ENCODE peak calls at places on chromosomes 12 and 14, in nine cellular contexts. K is CD8-positive, alpha-beta T cell; L is neural progenitor cell; W is SK-N-SH; N is IMR-90; C is cardiac muscle cell; F is GM23248; Y is lower lobe of right lung; D is body of pancreas. E is an unnamed sample. For H3K4me1, the result is how much of the 10 kb centered on the place peaks cover.

GRCh38 chr14:39176263-39177167 is 1.5 kb downstream of the PNN start:
- DNase-seq in K (no peak), L (no peak), W (no peak), N (no peak), C (no peak), F (no peak), Y (no peak), D (no peak), E (no peak)

GRCh38 chr12:51442324-51442723 is 17.7 kb downstream of the SLC4A8 start:
- DNase-seq in K (no peak), L (no peak), W (no peak), N (peak), C (peak), F (peak), Y (no peak), D (no peak), E (no peak)

GRCh38 chr14:97603201-97603600 is 806.0 kb downstream of the VRK1 start:
- DNase-seq in K (peak), L (no peak), W (no peak), N (no peak), C (no peak), F (no peak), Y (no peak), D (no peak), E (no peak)

GRCh38 chr14:61300209-61300608 is 19.1 kb upstream of the TMEM30B start:
- DNase-seq in K (no peak), L (no peak), W (no peak), N (no peak), C (no peak), F (no peak), Y (no peak), D (no peak), E (no peak)

GRCh38 chr14:46488374-46488773 is 163.2 kb downstream of the RPL10L start:
- DNase-seq in K (no peak), L (no peak), W (no peak), N (no peak), C (no peak), F (no peak), Y (no peak), D (no peak), E (no peak)

GRCh38 chr14:98919431-98919830 is 352.6 kb downstream of the BCL11B start:
- DNase-seq in K (no peak), L (no peak), W (no peak), N (no peak), C (no peak), F (no peak), Y (no peak), D (no peak), E (no peak)

GRCh38 chr14:20632831-20633771 is 8.4 kb downstream of the OR6S1 start:
- DNase-seq in K (peak), L (peak), W (peak), N (peak), C (peak), F (peak), Y (no peak), D (peak), E (peak)

GRCh38 chr14:55964081-55964480 is 154.1 kb upstream of the PELI2 start:
- DNase-seq in K (no peak), L (no peak), W (no peak), N (no peak), C (no peak), F (no peak), Y (no peak), D (no peak), E (no peak)

GRCh38 chr12:70367268-70368141 is 1.4 kb downstream of the KCNMB4 start:
- DNase-seq in K (no peak), L (peak), W (peak), N (peak), C (peak), F (peak), Y (no peak), D (no peak), E (peak)

GRCh38 chr12:25347716-25348261 is 97.1 kb upstream of the KRAS start:
- DNase-seq in K (no peak), L (no peak), W (no peak), N (no peak), C (peak), F (peak), Y (no peak), D (no peak), E (no peak)

GRCh38 chr12:79732647-79733046 is 41.9 kb upstream of the PAWR start:
- DNase-seq in K (no peak), L (no peak), W (no peak), N (no peak), C (no peak), F (no peak), Y (no peak), D (no peak), E (no peak)

GRCh38 chr14:61638595-61639391 is 56.5 kb upstream of the HIF1A start:
- DNase-seq in K (no peak), L (no peak), W (no peak), N (peak), C (no peak), F (no peak), Y (no peak), D (no peak), E (no peak)

GRCh38 chr12:30953946-30954766 is 27.6 kb downstream of the TSPAN11 start:
- DNase-seq in K (no peak), L (no peak), W (no peak), N (no peak), C (no peak), F (no peak), Y (no peak), D (no peak), E (no peak)

GRCh38 chr14:51616724-51617409 is 34.8 kb upstream of the FRMD6 start:
- DNase-seq in K (no peak), L (no peak), W (no peak), N (peak), C (peak), F (peak), Y (no peak), D (peak), E (peak)

GRCh38 chr14:55352201-55352600 is 59.4 kb downstream of the ATG14 start:
- DNase-seq in K (no peak), L (no peak), W (no peak), N (no peak), C (no peak), F (no peak), Y (no peak), D (no peak), E (no peak)

GRCh38 chr12:67645571-67645970 is 3.0 kb upstream of the DYRK2 start:
- DNase-seq in K (no peak), L (no peak), W (no peak), N (peak), C (peak), F (peak), Y (no peak), D (no peak), E (no peak)

GRCh38 chr12:85329913-85330312 is 49.9 kb downstream of the ALX1 start:
- DNase-seq in K (no peak), L (no peak), W (no peak), N (no peak), C (no peak), F (no peak), Y (no peak), D (no peak), E (no peak)

GRCh38 chr12:1995205-1995896 is 8.9 kb downstream of the DCP1B start:
- DNase-seq in K (no peak), L (no peak), W (no peak), N (no peak), C (no peak), F (peak), Y (no peak), D (no peak), E (no peak)

GRCh38 chr14:45247427-45247826 is 5.6 kb downstream of the MIS18BP1 start:
- DNase-seq in K (no peak), L (no peak), W (no peak), N (no peak), C (no peak), F (no peak), Y (no peak), D (no peak), E (peak)

GRCh38 chr14:81561084-81561775 is 27.6 kb upstream of the SEL1L start:
- DNase-seq in K (no peak), L (no peak), W (no peak), N (no peak), C (no peak), F (no peak), Y (no peak), D (no peak), E (no peak)

GRCh38 chr12:54352891-54353874 is 11.1 kb downstream of the GPR84 start:
- DNase-seq in K (no peak), L (peak), W (peak), N (peak), C (peak), F (peak), Y (no peak), D (peak), E (peak)

GRCh38 chr12:94640134-94640928 is 10.0 kb downstream of the TMCC3 start:
- DNase-seq in K (no peak), L (no peak), W (no peak), N (peak), C (peak), F (peak), Y (no peak), D (no peak), E (no peak)

GRCh38 chr12:120196363-120196762 is 1.8 kb upstream of the GCN1 start:
- DNase-seq in K (no peak), L (no peak), W (no peak), N (no peak), C (no peak), F (no peak), Y (no peak), D (no peak), E (no peak)

GRCh38 chr12:121974026-121974985 is 47.4 kb upstream of the BCL7A start:
- DNase-seq in K (no peak), L (no peak), W (no peak), N (no peak), C (no peak), F (no peak), Y (no peak), D (no peak), E (no peak)

GRCh38 chr12:124408822-124409517 is 114.1 kb downstream of the RFLNA start:
- DNase-seq in K (no peak), L (no peak), W (no peak), N (no peak), C (no peak), F (no peak), Y (no peak), D (peak), E (no peak)

GRCh38 chr12:124406043-124406442 is 111.2 kb downstream of the RFLNA start:
- DNase-seq in K (no peak), L (no peak), W (no peak), N (no peak), C (no peak), F (no peak), Y (no peak), D (no peak), E (no peak)

GRCh38 chr12:124405151-124405550 is 110.3 kb downstream of the RFLNA start:
- DNase-seq in K (no peak), L (no peak), W (no peak), N (no peak), C (no peak), F (no peak), Y (no peak), D (no peak), E (no peak)

GRCh38 chr12:124405592-124405991 is 110.7 kb downstream of the RFLNA start:
- DNase-seq in K (no peak), L (no peak), W (no peak), N (no peak), C (no peak), F (no peak), Y (no peak), D (no peak), E (no peak)

DNA sequence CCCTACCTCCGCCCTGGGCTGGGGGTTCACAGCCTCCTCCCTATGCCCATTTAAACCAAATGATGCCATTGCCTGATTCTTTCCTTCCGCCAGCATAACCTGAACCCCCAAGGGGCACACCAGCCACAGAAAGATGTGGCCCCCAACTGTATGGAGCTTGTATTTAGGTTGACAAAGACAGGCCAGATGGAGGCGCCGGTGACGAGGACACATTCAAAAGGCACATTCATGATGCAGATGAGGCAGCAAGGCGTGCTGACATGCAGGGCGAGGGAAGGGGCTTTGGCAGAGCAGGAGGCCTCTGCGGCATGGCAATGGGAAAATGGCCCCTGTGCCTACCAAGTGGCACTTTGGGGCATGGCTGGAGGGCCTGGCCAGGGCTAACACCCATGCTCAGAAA is 112.2 kb downstream of the RFLNA start:
- DNase-seq in K (no peak), L (no peak), W (no peak), N (no peak), C (no peak), F (no peak), Y (no peak), D (no peak), E (no peak)
- H3K4me1 ChIP-seq in K (under half), L (under half), W (half or more), N (under half), C (under half), F (under half), Y (under half), D (under half), E (under half)

GRCh38 chr12:123614110-123614509 is 12.2 kb downstream of the DDX55 start:
- DNase-seq in K (no peak), L (no peak), W (no peak), N (no peak), C (no peak), F (no peak), Y (no peak), D (no peak), E (no peak)
- H3K4me1 ChIP-seq in K (under half), L (under half), W (under half), N (under half), C (under half), F (under half), Y (under half), D (under half), E (under half)

GRCh38 chr12:13101854-13102375 is 1.6 kb downstream of the GSG1 start:
- DNase-seq in K (peak), L (no peak), W (no peak), N (peak), C (peak), F (peak), Y (no peak), D (no peak), E (peak)

GRCh38 chr12:13100882-13101769 is 2.3 kb downstream of the GSG1 start:
- DNase-seq in K (peak), L (peak), W (peak), N (peak), C (peak), F (peak), Y (peak), D (peak), E (peak)

GRCh38 chr12:13100610-13100881 is 2.9 kb downstream of the GSG1 start:
- DNase-seq in K (no peak), L (no peak), W (no peak), N (no peak), C (no peak), F (peak), Y (no peak), D (no peak), E (no peak)

GRCh38 chr12:13099066-13099909 is 4.2 kb downstream of the GSG1 start:
- DNase-seq in K (no peak), L (no peak), W (no peak), N (no peak), C (peak), F (peak), Y (no peak), D (no peak), E (no peak)

DNA sequence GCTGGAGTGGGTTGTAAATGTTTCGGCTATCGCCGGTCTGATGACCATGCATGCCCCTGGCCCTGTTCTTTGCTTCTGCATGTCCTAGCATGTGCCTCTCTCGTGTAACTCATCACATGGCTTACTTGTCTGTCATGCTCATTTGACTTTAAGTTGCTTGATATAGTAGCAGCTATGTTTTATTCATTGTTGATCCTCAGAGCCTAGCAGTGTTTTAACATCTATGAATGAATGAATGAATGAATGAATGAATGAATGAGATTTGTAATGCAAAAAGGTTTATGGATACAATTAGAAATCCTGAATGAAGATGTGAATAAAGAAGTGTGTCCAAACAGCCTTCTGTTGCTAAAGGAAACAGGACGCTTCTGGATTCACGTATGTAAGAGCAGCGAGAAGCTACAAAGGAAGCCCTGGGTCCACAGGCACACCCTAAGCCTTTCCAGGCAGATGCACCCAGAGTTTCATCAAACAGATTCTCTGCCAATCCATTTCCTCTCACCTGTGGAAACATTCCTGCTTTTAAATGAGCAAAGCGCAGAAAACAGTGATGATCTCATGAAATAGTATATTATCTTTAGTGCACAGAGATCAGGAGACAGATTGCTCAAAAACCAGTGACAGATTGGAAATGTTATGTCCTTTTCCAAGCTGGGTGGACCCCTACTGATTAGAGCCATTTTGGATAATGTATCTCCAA is 3.4 kb downstream of the GSG1 start:
- DNase-seq in K (no peak), L (no peak), W (no peak), N (no peak), C (no peak), F (no peak), Y (no peak), D (no peak), E (peak)
- H3K4me1 ChIP-seq in K (under half), L (under half), W (under half), N (under half), C (under half), F (half or more), Y (half or more), D (under half), E (half or more)

DNA sequence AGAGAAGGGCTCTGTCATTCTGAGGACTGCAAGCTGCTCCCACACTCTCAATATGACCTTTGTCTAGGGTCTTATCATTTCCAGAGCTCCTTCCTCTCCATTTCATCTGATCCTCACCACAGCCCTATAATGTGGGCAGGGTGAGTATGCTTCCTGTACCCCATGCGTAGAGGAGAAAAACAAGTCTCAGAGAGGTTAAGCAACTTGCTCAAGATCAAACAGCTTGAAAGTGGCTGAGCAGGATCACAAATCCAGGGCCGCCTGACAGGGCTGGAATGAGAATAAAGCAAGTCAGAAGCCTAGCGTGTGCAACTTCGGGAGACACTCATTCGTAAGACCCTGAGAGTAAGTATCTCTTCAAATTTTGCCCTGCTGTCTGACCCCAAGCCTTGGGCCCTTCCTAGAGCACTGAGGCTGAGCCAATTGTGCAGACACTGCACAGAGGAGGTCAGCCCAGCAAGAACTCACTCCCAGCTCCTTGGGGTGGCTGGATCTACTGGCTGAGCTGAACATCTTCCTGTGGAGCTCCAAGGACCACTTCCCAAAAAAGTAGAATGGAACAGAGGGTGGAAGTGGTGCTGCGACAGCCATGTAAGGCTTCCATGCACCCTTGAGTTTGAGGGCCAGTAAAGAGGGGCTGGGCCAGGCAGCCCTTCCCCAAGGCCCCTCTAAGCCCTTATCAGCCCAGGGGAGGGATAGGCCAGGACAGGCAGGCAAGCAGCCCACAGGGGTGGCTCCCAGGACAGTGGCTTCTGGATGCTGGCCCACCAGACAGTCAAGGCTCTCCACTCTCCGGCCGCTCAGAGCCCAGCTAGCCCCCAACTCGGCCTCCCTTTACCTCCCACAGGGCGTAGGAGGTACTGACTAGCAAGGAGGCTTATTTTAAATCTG is 10.5 kb downstream of the ZFP36L1 start:
- DNase-seq in K (peak), L (no peak), W (no peak), N (no peak), C (no peak), F (no peak), Y (no peak), D (no peak), E (peak)
- H3K4me1 ChIP-seq in K (half or more), L (under half), W (under half), N (under half), C (under half), F (half or more), Y (half or more), D (half or more), E (under half)

GRCh38 chr12:131051155-131051473 is 97.4 kb downstream of the ADGRD1 start:
- DNase-seq in K (no peak), L (no peak), W (no peak), N (no peak), C (no peak), F (no peak), Y (no peak), D (no peak), E (no peak)

GRCh38 chr12:131053567-131053966 is 99.9 kb downstream of the ADGRD1 start:
- DNase-seq in K (no peak), L (no peak), W (no peak), N (no peak), C (no peak), F (no peak), Y (no peak), D (no peak), E (no peak)

GRCh38 chr12:131052891-131053290 is 99.2 kb downstream of the ADGRD1 start:
- DNase-seq in K (no peak), L (no peak), W (no peak), N (no peak), C (no peak), F (no peak), Y (peak), D (no peak), E (no peak)

GRCh38 chr12:131050463-131051154 is 96.9 kb downstream of the ADGRD1 start:
- DNase-seq in K (no peak), L (no peak), W (no peak), N (no peak), C (no peak), F (no peak), Y (peak), D (no peak), E (no peak)

GRCh38 chr12:131052063-131052781 is 98.5 kb downstream of the ADGRD1 start:
- DNase-seq in K (no peak), L (no peak), W (no peak), N (no peak), C (no peak), F (no peak), Y (peak), D (no peak), E (no peak)
- H3K4me1 ChIP-seq in K (under half), L (under half), W (under half), N (under half), C (under half), F (under half), Y (under half), D (under half), E (under half)